ENCODE peak calls at places on chromosomes 4 and X, in nine cellular contexts. X, O, H, L, K, Q, T, W and R are unnamed samples.

GRCh38 chr4:48047421-48047844 is 30.9 kb downstream of the NIPAL1 start:
- DNase-seq in K (no peak), T (no peak), L (peak; percentile 15), W (no peak), Q (peak; percentile 25), X (no peak), O (no peak), H (peak; percentile 22), R (no peak)

GRCh38 chr4:124420166-124420695 is 292.3 kb downstream of the ANKRD50 start:
- DNase-seq in T (no peak), L (no peak), K (no peak), O (no peak), H (no peak), X (no peak), W (no peak), Q (no peak), R (no peak)

GRCh38 chr4:153773236-153773690 is 13.4 kb upstream of the RNF175 start:
- DNase-seq in K (no peak), H (no peak), Q (no peak), L (no peak), W (no peak), X (no peak), O (no peak), T (no peak), R (no peak)

GRCh38 chr4:152676052-152676854 is 3.5 kb downstream of the TMEM154 start:
- DNase-seq in T (no peak), W (no peak), Q (no peak), O (no peak), X (no peak), H (no peak), L (no peak), K (no peak), R (no peak)

GRCh38 chrX:53717205-53717604 is 30.7 kb upstream of the HUWE1 start:
- DNase-seq in Q (no peak), H (no peak), L (no peak), W (no peak), O (no peak), K (no peak), X (no peak), T (no peak), R (no peak)

GRCh38 chr4:133324491-133324890 is 175.4 kb downstream of the PCDH10 start:
- DNase-seq in K (no peak), W (no peak), T (no peak), X (no peak), H (no peak), Q (no peak), O (no peak), L (no peak), R (no peak)

GRCh38 chr4:186770446-186771175 is 47.0 kb upstream of the FAT1 start:
- DNase-seq in L (no peak), O (no peak), Q (no peak), H (no peak), X (no peak), K (no peak), W (peak; percentile 85), T (no peak), R (no peak)

GRCh38 chr4:1365271-1366178 is 18.5 kb downstream of the UVSSA start:
- DNase-seq in O (peak; percentile 89), K (peak; percentile 77), W (no peak), X (no peak), H (peak; percentile 15), L (no peak), T (no peak), Q (no peak), R (peak; percentile 91)

GRCh38 chrX:50629774-50630173 is 159.1 kb upstream of the DGKK start:
- DNase-seq in Q (no peak), O (no peak), K (no peak), H (no peak), T (no peak), W (no peak), X (no peak), L (no peak), R (no peak)

GRCh38 chr4:72286185-72286584 is 254.4 kb downstream of the NPFFR2 start:
- DNase-seq in X (no peak), H (no peak), K (no peak), L (no peak), W (peak; percentile 32), T (no peak), Q (no peak), O (no peak), R (no peak)

GRCh38 chrX:136318895-136319597 is 18.3 kb downstream of the ADGRG4 start:
- DNase-seq in W (no peak), Q (no peak), K (no peak), H (no peak), O (no peak), L (no peak), X (no peak), T (no peak), R (no peak)

DNA sequence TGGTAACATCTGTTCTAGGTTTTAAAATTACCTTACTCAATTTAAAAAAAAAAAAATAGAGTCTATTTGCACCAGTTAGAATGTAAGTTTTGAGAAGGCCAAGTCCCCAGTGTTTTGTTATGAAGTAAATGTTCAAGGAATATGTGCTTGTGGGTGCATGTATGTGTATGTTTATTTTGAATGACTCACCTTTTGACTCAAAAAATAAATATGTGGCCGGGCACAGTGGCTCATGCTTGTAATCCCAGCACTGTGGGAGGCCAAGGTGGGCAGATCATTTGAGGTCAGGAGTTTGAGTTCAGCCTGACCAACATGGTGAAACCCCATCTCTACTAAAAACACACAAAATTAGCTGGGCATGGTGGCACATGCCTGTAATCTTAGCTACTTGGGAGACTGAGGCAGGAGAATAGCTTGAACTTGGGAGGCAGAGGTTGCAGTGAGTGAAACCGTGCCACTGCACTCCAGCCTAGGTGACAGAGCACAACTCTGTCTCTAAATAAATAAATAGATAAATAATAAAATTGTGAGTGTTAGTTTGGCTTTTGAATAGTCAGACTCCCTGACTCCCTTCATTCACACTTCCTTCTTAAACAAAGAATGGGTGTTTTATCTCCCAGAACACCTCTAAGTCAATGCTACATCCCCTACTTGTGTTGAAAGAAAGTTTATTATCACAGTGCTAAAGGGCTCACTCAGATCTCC is 511.3 kb upstream of the PCDH7 start:
- DNase-seq in H (no peak), K (no peak), L (no peak), W (peak; percentile 48), Q (no peak), X (no peak), T (no peak), O (no peak), R (no peak)
- H3K27ac ChIP-seq in H (no peak overlapping the region), K (no peak overlapping the region), L (no peak overlapping the region), W (no peak overlapping the region), Q (no peak overlapping the region), X (peak overlapping the region; percentile 28), T (no peak overlapping the region), O (no peak overlapping the region), R (no peak overlapping the region)

GRCh38 chr4:182489607-182490006 is 246.4 kb downstream of the TENM3 start:
- DNase-seq in X (no peak), L (no peak), H (no peak), O (no peak), T (no peak), K (no peak), W (no peak), Q (no peak), R (no peak)
- H3K4me3 ChIP-seq in X (no peak overlapping the region), L (no peak overlapping the region), H (no peak overlapping the region), O (no peak overlapping the region), T (no peak overlapping the region), K (no peak overlapping the region), W (no peak overlapping the region), Q (no peak overlapping the region), R (no peak overlapping the region)

GRCh38 chrX:3346436-3347329 is at the start of gene MXRA5:
- DNase-seq in Q (no peak), L (no peak), K (no peak), H (peak; percentile 35), O (no peak), W (peak; percentile 75), T (peak; percentile 13), X (no peak), R (no peak)

GRCh38 chrX:3351287-3351686 is 4.8 kb upstream of the MXRA5 start:
- DNase-seq in Q (no peak), W (no peak), X (no peak), T (no peak), L (no peak), H (no peak), K (no peak), O (no peak), R (no peak)

GRCh38 chrX:3348191-3348590 is 1.7 kb upstream of the MXRA5 start:
- DNase-seq in W (no peak), L (no peak), X (no peak), Q (no peak), T (no peak), O (no peak), K (no peak), H (no peak), R (no peak)

GRCh38 chrX:3345281-3346081 is 971 bp downstream of the MXRA5 start:
- DNase-seq in K (peak; percentile 62), T (peak; percentile 77), H (peak; percentile 62), W (peak; percentile 56), L (no peak), X (no peak), Q (no peak), O (peak; percentile 24), R (peak; percentile 67)
- H3K27ac ChIP-seq in K (peak overlapping the region; percentile 68), T (peak overlapping the region; percentile 63), H (peak overlapping the region; percentile 67), W (no peak overlapping the region), L (no peak overlapping the region), X (no peak overlapping the region), Q (no peak overlapping the region), O (peak overlapping the region; percentile 65), R (peak overlapping the region; percentile 58)

GRCh38 chr4:143558286-143558685 is 44.8 kb downstream of the SMARCA5 start:
- DNase-seq in W (no peak), K (no peak), L (no peak), T (no peak), H (no peak), Q (no peak), X (no peak), O (no peak), R (no peak)

GRCh38 chr4:143564472-143564871 is 51.0 kb downstream of the SMARCA5 start:
- DNase-seq in K (no peak), Q (no peak), W (no peak), O (no peak), H (no peak), L (no peak), X (no peak), T (no peak), R (no peak)

GRCh38 chr4:143555676-143556075 is 42.2 kb downstream of the SMARCA5 start:
- DNase-seq in H (no peak), O (peak; percentile 67), Q (no peak), T (no peak), X (no peak), K (no peak), W (no peak), L (no peak), R (no peak)

GRCh38 chr4:143558823-143559756 is 45.6 kb downstream of the SMARCA5 start:
- DNase-seq in Q (peak; percentile 72), W (peak; percentile 67), O (peak; percentile 88), H (peak; percentile 71), T (peak; percentile 87), L (peak; percentile 54), K (peak; percentile 86), X (peak; percentile 34), R (peak; percentile 85)

GRCh38 chr4:143559757-143560147 is 46.2 kb downstream of the SMARCA5 start:
- DNase-seq in T (no peak), L (no peak), Q (no peak), W (no peak), X (no peak), O (no peak), K (no peak), H (no peak), R (no peak)
- H3K4me3 ChIP-seq in T (peak overlapping the region; percentile 76), L (peak overlapping the region; percentile 71), Q (peak overlapping the region; percentile 81), W (peak overlapping the region; percentile 49), X (peak overlapping the region; percentile 45), O (peak overlapping the region; percentile 47), K (peak overlapping the region; percentile 48), H (peak overlapping the region; percentile 73), R (peak overlapping the region; percentile 64)